ENCODE peak calls at places on chromosomes 11 and 22, in five cellular contexts. J is GM13976, K is hypothalamus, Y is left ventricle myocardium inferior, C is NCI-H1048. N is an unnamed sample.

GRCh38 chr11:45264839-45265515 is 21.2 kb downstream of the SYT13 start:
- DNase-seq in J (no peak), Y (no peak), C (no peak), K (no peak), N (no peak)

GRCh38 chr11:130719516-130719915 is 196.8 kb downstream of the SNX19 start:
- DNase-seq in C (no peak), K (no peak), Y (no peak), J (no peak), N (no peak)

GRCh38 chr22:48574776-48575566 is 1252.7 kb downstream of the BRD1 start:
- DNase-seq in K (peak), J (no peak), Y (no peak), C (no peak), N (no peak)

GRCh38 chr11:2114430-2115241 is 24.6 kb downstream of the IGF2 start:
- DNase-seq in K (no peak), Y (no peak), J (no peak), C (no peak), N (no peak)

GRCh38 chr22:18987765-18988164 is 51.7 kb upstream of the PRODH start:
- DNase-seq in J (peak), Y (no peak), C (no peak), K (no peak), N (peak)

GRCh38 chr22:32482708-32483107 is 8.1 kb downstream of the FBXO7 start:
- DNase-seq in C (no peak), K (no peak), Y (no peak), J (no peak), N (peak)

GRCh38 chr11:46383974-46384701 is 2.7 kb downstream of the MDK start:
- DNase-seq in J (no peak), K (no peak), C (no peak), Y (no peak), N (no peak)

GRCh38 chr11:3855808-3856491 is 486 bp downstream of the STIM1 start:
- DNase-seq in J (peak), C (no peak), K (no peak), Y (peak), N (no peak)

GRCh38 chr11:124747406-124748099 is 4.5 kb downstream of the VSIG2 start:
- DNase-seq in J (peak), K (no peak), Y (no peak), C (no peak), N (peak)

GRCh38 chr22:27801197-27801615 is 350 bp downstream of the MN1 start:
- DNase-seq in K (no peak), C (no peak), J (peak), Y (peak), N (peak)

GRCh38 chr11:19349340-19350025 is 108.7 kb upstream of the E2F8 start:
- DNase-seq in Y (no peak), C (no peak), J (no peak), K (peak), N (no peak)

GRCh38 chr11:115642660-115643059 is 138.4 kb upstream of the CADM1 start:
- DNase-seq in Y (no peak), J (no peak), K (no peak), C (no peak), N (no peak)

GRCh38 chr11:32118025-32118974 is 27.4 kb downstream of the RCN1 start:
- DNase-seq in C (no peak), J (no peak), Y (no peak), K (no peak), N (no peak)

GRCh38 chr11:61897387-61898246 is 6.3 kb upstream of the FADS3 start:
- DNase-seq in C (no peak), J (peak), Y (peak), K (peak), N (peak)

GRCh38 chr11:104968856-104969776 is 742 bp upstream of the CASP4 start:
- DNase-seq in J (no peak), Y (peak), K (no peak), C (no peak), N (no peak)

GRCh38 chr11:36361901-36362391 is 65.9 kb downstream of the PRR5L start:
- DNase-seq in K (no peak), J (no peak), C (no peak), Y (no peak), N (no peak)

GRCh38 chr11:19326499-19326898 is 85.8 kb upstream of the E2F8 start:
- DNase-seq in C (no peak), K (no peak), Y (no peak), J (no peak), N (no peak)

GRCh38 chr22:30857791-30858190 is 110.8 kb downstream of the MORC2 start:
- DNase-seq in J (no peak), K (no peak), Y (no peak), C (no peak), N (no peak)

GRCh38 chr11:128345316-128345715 is 242.0 kb downstream of the ETS1 start:
- DNase-seq in Y (no peak), K (no peak), C (no peak), J (no peak), N (no peak)

GRCh38 chr11:123061403-123062157 is at the start of gene HSPA8:
- DNase-seq in K (peak), J (no peak), C (peak), Y (peak), N (no peak)

GRCh38 chr11:83019888-83020579 is 51.7 kb downstream of the RAB30 start:
- DNase-seq in J (no peak), K (no peak), C (no peak), Y (peak), N (no peak)

GRCh38 chr11:8338138-8338537 is 74.5 kb upstream of the LMO1 start:
- DNase-seq in J (peak), C (no peak), Y (peak), K (no peak), N (peak)

GRCh38 chr11:35042265-35042664 is 96.7 kb upstream of the CD44 start:
- DNase-seq in J (no peak), C (no peak), K (no peak), Y (no peak), N (no peak)

GRCh38 chr11:44893250-44894216 is 57.1 kb downstream of the TP53I11 start:
- DNase-seq in Y (no peak), K (peak), J (no peak), C (no peak), N (no peak)

GRCh38 chr11:30919389-30920172 is 333.4 kb upstream of the MPPED2 start:
- DNase-seq in Y (no peak), K (no peak), J (no peak), C (no peak), N (no peak)

GRCh38 chr22:46893281-46894020 is 131.0 kb downstream of the TBC1D22A start:
- DNase-seq in K (no peak), J (no peak), Y (no peak), C (no peak), N (no peak)

GRCh38 chr11:7577226-7577882 is 63.6 kb downstream of the PPFIBP2 start:
- DNase-seq in C (no peak), K (peak), Y (peak), J (no peak), N (no peak)

GRCh38 chr11:66856496-66857233 is at the start of gene LRFN4:
- DNase-seq in J (peak), Y (peak), C (peak), K (peak), N (peak)

GRCh38 chr11:134794192-134794591 is 382.1 kb upstream of the B3GAT1 start:
- DNase-seq in K (no peak), C (no peak), Y (no peak), J (no peak), N (no peak)

GRCh38 chr22:43094085-43094484 is 4.9 kb upstream of the TTLL1 start:
- DNase-seq in K (no peak), J (no peak), C (no peak), Y (peak), N (no peak)

GRCh38 chr11:66479741-66480115 is 506 bp upstream of the DPP3 start:
- DNase-seq in K (no peak), Y (no peak), J (no peak), C (peak), N (no peak)

GRCh38 chr11:76752321-76753175 is 30.6 kb upstream of the TSKU start:
- DNase-seq in J (no peak), Y (peak), K (no peak), C (no peak), N (no peak)

GRCh38 chr11:86473991-86474833 is 99.5 kb downstream of the CCDC81 start:
- DNase-seq in J (no peak), C (no peak), K (no peak), Y (peak), N (no peak)

GRCh38 chr11:35847473-35847872 is 96.4 kb upstream of the LDLRAD3 start:
- DNase-seq in J (no peak), K (no peak), C (no peak), Y (no peak), N (no peak)

GRCh38 chr11:74269161-74269809 is 42.2 kb downstream of the P4HA3 start:
- DNase-seq in J (no peak), K (no peak), Y (no peak), C (no peak), N (no peak)